ENCODE peak calls at places on chromosomes 12 and 14, in nine cellular contexts. C is tibial nerve, Y is A549, L is lower leg skin, U is GM12891, J is IMR-90, E is ovary, K is HCT116, T is esophagus squamous epithelium. G is an unnamed sample.

GRCh38 chr14:105025429-105025828 is 4.5 kb upstream of the CDCA4 start:
- DNase-seq in Y (no peak), E (no peak), J (no peak), T (no peak), L (no peak), K (no peak), U (no peak), C (no peak), G (no peak)

GRCh38 chr14:92719890-92720323 is 28.5 kb downstream of the LGMN start:
- DNase-seq in U (no peak), C (no peak), Y (peak), K (no peak), T (no peak), E (no peak), J (no peak), L (no peak), G (no peak)

GRCh38 chr12:29073631-29074239 is 75.3 kb upstream of the FAR2 start:
- DNase-seq in L (no peak), U (no peak), T (no peak), J (peak), E (no peak), K (peak), C (no peak), Y (peak), G (peak)

GRCh38 chr12:110102255-110102654 is 21.9 kb upstream of the IFT81 start:
- DNase-seq in T (no peak), L (no peak), K (peak), E (peak), Y (peak), C (no peak), U (no peak), J (peak), G (peak)

GRCh38 chr12:4312251-4312650 is 8.8 kb upstream of the TIGAR start:
- DNase-seq in Y (no peak), U (no peak), C (no peak), J (no peak), K (no peak), T (no peak), E (no peak), L (no peak), G (no peak)

GRCh38 chr14:49946320-49947141 is 53.6 kb downstream of the ARF6 start:
- DNase-seq in K (no peak), C (no peak), J (peak), Y (peak), T (no peak), E (no peak), U (no peak), L (peak), G (no peak)

GRCh38 chr12:58923781-58924180 is 3.5 kb upstream of the LRIG3 start:
- DNase-seq in T (no peak), Y (no peak), U (no peak), K (no peak), J (no peak), E (no peak), L (no peak), C (no peak), G (no peak)

GRCh38 chr12:103930787-103931536 is 752 bp downstream of the HSP90B1 start:
- DNase-seq in U (no peak), K (no peak), E (peak), C (no peak), L (peak), Y (peak), J (peak), T (no peak), G (peak)

GRCh38 chr12:74111688-74112360 is 425.8 kb upstream of the ATXN7L3B start:
- DNase-seq in L (no peak), Y (peak), T (no peak), U (no peak), E (peak), K (peak), J (no peak), C (no peak), G (peak)

GRCh38 chr12:113318046-113318656 is 16.8 kb downstream of the SLC8B1 start:
- DNase-seq in U (no peak), E (no peak), T (no peak), Y (no peak), K (no peak), J (no peak), C (no peak), L (no peak), G (no peak)

GRCh38 chr12:49803693-49804450 is 24.3 kb downstream of the NCKAP5L start:
- DNase-seq in L (no peak), J (no peak), E (peak), U (no peak), C (no peak), K (no peak), T (no peak), Y (no peak), G (no peak)

GRCh38 chr12:47095446-47096236 is 15.9 kb upstream of the AMIGO2 start:
- DNase-seq in J (peak), L (no peak), Y (peak), U (no peak), E (no peak), C (no peak), T (no peak), K (no peak), G (no peak)

GRCh38 chr14:60652674-60653387 is 3.6 kb upstream of the SIX1 start:
- DNase-seq in U (no peak), C (no peak), E (no peak), Y (no peak), J (peak), K (no peak), L (no peak), T (no peak), G (no peak)

GRCh38 chr12:71551529-71551928 is 111.9 kb downstream of the LGR5 start:
- DNase-seq in C (no peak), K (peak), L (no peak), T (no peak), Y (peak), J (peak), E (no peak), U (no peak), G (no peak)

GRCh38 chr14:69101331-69101826 is 51.5 kb downstream of the DCAF5 start:
- DNase-seq in K (peak), J (peak), U (no peak), E (no peak), C (no peak), T (no peak), L (no peak), Y (peak), G (peak)

GRCh38 chr12:92928431-92928961 is 599 bp downstream of the EEA1 start:
- DNase-seq in J (no peak), Y (peak), L (peak), T (no peak), E (peak), K (no peak), U (peak), C (peak), G (no peak)

GRCh38 chr12:94706250-94706661 is 55.9 kb upstream of the TMCC3 start:
- DNase-seq in U (no peak), J (no peak), Y (no peak), T (no peak), L (no peak), C (no peak), K (no peak), E (no peak), G (no peak)

GRCh38 chr12:66352197-66352596 is 49.9 kb downstream of the HELB start:
- DNase-seq in Y (peak), C (no peak), E (no peak), T (no peak), L (no peak), K (peak), U (no peak), J (peak), G (peak)

GRCh38 chr12:111446631-111447570 is 41.2 kb downstream of the SH2B3 start:
- DNase-seq in K (no peak), C (no peak), L (peak), J (no peak), T (no peak), Y (no peak), U (no peak), E (no peak), G (no peak)

GRCh38 chr12:49049566-49050224 is 10.9 kb downstream of the KMT2D start:
- DNase-seq in C (no peak), K (no peak), T (no peak), J (peak), Y (no peak), U (no peak), L (no peak), E (no peak), G (no peak)

GRCh38 chr14:38553586-38553985 is 297.7 kb upstream of the CLEC14A start:
- DNase-seq in J (peak), E (no peak), T (no peak), L (no peak), K (no peak), Y (no peak), U (no peak), C (no peak), G (no peak)

GRCh38 chr12:71385155-71385554 is 54.4 kb upstream of the LGR5 start:
- DNase-seq in C (no peak), J (no peak), T (no peak), E (no peak), U (no peak), L (no peak), Y (no peak), K (no peak), G (no peak)

GRCh38 chr12:14403711-14404164 is 38.3 kb downstream of the ATF7IP start:
- DNase-seq in J (peak), Y (peak), K (no peak), C (no peak), T (no peak), E (no peak), L (no peak), U (no peak), G (peak)

GRCh38 chr12:46473634-46474201 is 101.1 kb upstream of the SLC38A2 start:
- DNase-seq in J (peak), L (no peak), U (no peak), C (peak), Y (peak), E (peak), T (no peak), K (peak), G (no peak)

GRCh38 chr12:133057446-133057845 is 20.1 kb downstream of the ZNF84 start:
- DNase-seq in Y (peak), E (no peak), T (no peak), J (peak), U (no peak), L (no peak), K (no peak), C (no peak), G (peak)

GRCh38 chr14:94388027-94388895 is at the start of gene SERPINA1:
- DNase-seq in J (peak), U (no peak), C (no peak), T (no peak), L (peak), Y (no peak), E (no peak), K (no peak), G (no peak)

GRCh38 chr12:23757541-23757962 is 191.9 kb downstream of the SOX5 start:
- DNase-seq in K (no peak), Y (no peak), L (no peak), T (no peak), U (no peak), C (no peak), J (no peak), E (no peak), G (no peak)

GRCh38 chr12:18261906-18262305 is 588 bp downstream of the PIK3C2G start:
- DNase-seq in K (no peak), U (no peak), T (no peak), L (no peak), E (no peak), Y (no peak), C (no peak), J (no peak), G (no peak)
- TF ChIP-seq POLR2A in K (no peak), U (no peak), T (no peak), L (no peak), E (no peak), Y (no peak), C (no peak), J (no peak), G (no peak)

GRCh38 chr12:119925269-119925668 is 48.1 kb upstream of the CIT start:
- DNase-seq in C (no peak), E (no peak), Y (no peak), K (no peak), L (no peak), U (no peak), T (no peak), J (no peak), G (no peak)
- TF ChIP-seq POLR2A in C (no peak), E (no peak), Y (no peak), K (no peak), L (no peak), U (no peak), T (no peak), J (no peak), G (no peak)

GRCh38 chr12:57467915-57468314 is 8.3 kb downstream of the GLI1 start:
- DNase-seq in C (no peak), K (no peak), J (no peak), Y (no peak), E (no peak), T (no peak), U (no peak), L (no peak), G (no peak)
- TF ChIP-seq POLR2A in C (no peak), K (no peak), J (no peak), Y (no peak), E (no peak), T (no peak), U (no peak), L (no peak), G (no peak)

DNA sequence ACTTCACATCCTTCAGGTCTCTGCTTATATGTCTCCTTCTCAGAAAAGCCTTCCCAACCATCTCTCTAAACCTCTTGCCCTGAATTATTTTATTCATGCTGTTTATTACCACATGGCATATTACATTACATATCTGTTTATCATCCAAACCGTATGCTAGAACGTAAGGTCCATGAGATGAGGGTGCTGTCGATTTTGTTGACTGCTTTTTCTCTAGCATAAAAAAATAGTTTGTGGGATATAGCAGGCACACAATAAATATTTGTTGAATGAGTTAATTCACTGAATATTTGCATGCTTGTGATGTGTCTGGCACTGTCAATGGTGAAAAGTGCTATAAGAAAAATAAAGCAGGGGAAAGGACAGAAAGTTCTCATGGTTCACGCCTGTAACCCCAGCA is 22.9 kb downstream of the SAMD4A start:
- DNase-seq in U (no peak), L (no peak), Y (no peak), J (no peak), K (no peak), C (no peak), T (no peak), E (no peak), G (no peak)
- TF ChIP-seq POLR2A in U (no peak), L (no peak), Y (no peak), J (no peak), K (no peak), C (no peak), T (no peak), E (no peak), G (no peak)

GRCh38 chr12:54329756-54330155 is 4.8 kb downstream of the COPZ1 start:
- DNase-seq in Y (no peak), U (no peak), E (no peak), T (no peak), L (no peak), J (no peak), K (no peak), C (no peak), G (no peak)

GRCh38 chr12:54321363-54321762 is 3.6 kb upstream of the COPZ1 start:
- DNase-seq in C (no peak), J (no peak), E (no peak), T (no peak), L (no peak), K (no peak), Y (no peak), U (no peak), G (no peak)

GRCh38 chr12:54328595-54329337 is 3.8 kb downstream of the COPZ1 start:
- DNase-seq in E (no peak), K (no peak), L (no peak), C (no peak), T (no peak), J (no peak), Y (no peak), U (no peak), G (no peak)

GRCh38 chr12:54330442-54330841 is 5.5 kb downstream of the COPZ1 start:
- DNase-seq in T (no peak), Y (no peak), E (no peak), L (no peak), K (no peak), C (no peak), J (no peak), U (no peak), G (no peak)

GRCh38 chr12:54324617-54325441 is at the start of gene COPZ1:
- DNase-seq in C (peak), J (peak), T (peak), E (peak), U (peak), K (peak), L (peak), Y (peak), G (peak)
- TF ChIP-seq POLR2A in C (peak), J (peak), T (peak), E (peak), U (peak), K (peak), L (peak), Y (peak), G (peak)

DNA sequence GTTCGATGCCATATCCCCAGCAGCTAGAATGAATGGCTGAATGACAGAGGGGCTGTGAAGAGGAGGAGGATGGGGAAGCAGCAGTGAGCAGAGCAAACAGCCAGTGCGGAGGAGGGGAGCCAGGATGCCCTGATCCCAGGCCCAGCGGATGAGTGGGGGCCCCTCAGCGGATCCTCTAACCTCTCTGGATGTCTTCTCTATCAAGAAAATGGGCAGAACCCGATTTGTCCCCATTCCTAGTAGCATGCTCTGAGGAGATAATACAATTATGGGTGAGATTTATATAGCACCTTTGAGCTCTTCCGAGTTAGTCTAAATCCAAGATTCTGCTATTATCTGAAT is 30.0 kb upstream of the RPLP0 start:
- DNase-seq in T (no peak), J (no peak), Y (no peak), E (no peak), L (no peak), C (no peak), U (no peak), K (no peak), G (no peak)
- TF ChIP-seq POLR2A in T (no peak), J (peak), Y (no peak), E (no peak), L (no peak), C (no peak), U (no peak), K (no peak), G (no peak)

DNA sequence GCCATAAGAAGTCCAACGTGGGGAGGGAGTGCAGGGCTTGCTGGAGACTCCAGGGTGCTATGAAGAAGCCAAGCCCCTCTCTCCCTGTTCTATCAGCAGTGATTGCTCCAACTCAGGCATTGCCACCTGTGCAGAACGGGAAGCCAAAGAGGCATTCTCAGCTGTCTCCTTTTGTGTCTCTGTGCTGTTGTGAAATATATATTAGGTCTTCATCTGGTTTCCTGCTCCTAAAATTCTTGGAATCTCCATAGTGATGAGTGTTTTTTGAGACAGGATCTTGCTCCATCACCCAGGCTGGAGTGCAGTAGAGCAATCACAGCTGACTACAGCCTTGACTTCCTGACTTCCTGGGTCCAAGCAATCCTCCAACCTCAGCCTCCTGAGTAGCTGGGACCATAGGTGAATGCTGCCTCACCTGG is 51.2 kb upstream of the AEBP2 start:
- DNase-seq in Y (no peak), K (no peak), T (no peak), J (peak), L (peak), C (no peak), U (no peak), E (no peak), G (no peak)
- TF ChIP-seq POLR2A in Y (no peak), K (no peak), T (no peak), J (no peak), L (no peak), C (no peak), U (no peak), E (no peak), G (no peak)

G was measured in erythroblast.